ENCODE peak calls at places on chromosomes 7 and 10, in eight cellular contexts. N, O, U, I, P, S, M and L are unnamed samples. For H3K4me1, the result is how much of the 10 kb centered on the place peaks cover.

GRCh38 chr10:24374134-24374915 is 165.4 kb downstream of the KIAA1217 start:
- DNase-seq in P (no peak), O (no peak), S (no peak), M (no peak), I (no peak), U (no peak), N (peak), L (no peak)

GRCh38 chr7:110771717-110772116 is 319.2 kb upstream of the LRRN3 start:
- DNase-seq in U (no peak), P (no peak), M (no peak), N (no peak), S (no peak), I (no peak), O (no peak), L (no peak)

GRCh38 chr10:124722812-124723783 is 21.1 kb downstream of the FAM53B start:
- DNase-seq in M (peak), U (no peak), S (no peak), N (no peak), O (no peak), P (no peak), I (no peak), L (no peak)

GRCh38 chr7:87456247-87456646 is 19.2 kb downstream of the ABCB4 start:
- DNase-seq in P (no peak), O (no peak), M (no peak), S (no peak), I (no peak), U (no peak), N (no peak), L (no peak)

GRCh38 chr7:141231018-141231792 is 157.3 kb downstream of the TMEM178B start:
- DNase-seq in I (peak), M (no peak), N (peak), O (peak), P (no peak), U (no peak), S (peak), L (no peak)

GRCh38 chr7:106277976-106278375 is 6.8 kb downstream of the NAMPT start:
- DNase-seq in I (no peak), O (no peak), N (no peak), M (no peak), P (no peak), S (no peak), U (no peak), L (no peak)

GRCh38 chr7:137626469-137627067 is 220.2 kb downstream of the DGKI start:
- DNase-seq in S (peak), U (peak), P (no peak), I (peak), M (no peak), O (no peak), N (peak), L (peak)

GRCh38 chr10:96585726-96586418 is 940 bp downstream of the TM9SF3 start:
- DNase-seq in S (no peak), U (no peak), I (peak), O (no peak), P (peak), N (peak), M (no peak), L (no peak)

GRCh38 chr10:649798-650690 is 39.4 kb downstream of the DIP2C start:
- DNase-seq in N (peak), I (no peak), P (no peak), S (no peak), U (no peak), M (no peak), O (no peak), L (peak)

GRCh38 chr7:42931447-42931833 is 534 bp downstream of the PSMA2 start:
- DNase-seq in O (no peak), M (no peak), N (no peak), P (no peak), U (no peak), I (no peak), S (no peak), L (no peak)

GRCh38 chr10:72038458-72039001 is 49.8 kb downstream of the SPOCK2 start:
- DNase-seq in O (no peak), S (no peak), M (no peak), N (peak), P (no peak), U (no peak), I (peak), L (no peak)

GRCh38 chr7:105906690-105907089 is 30.3 kb upstream of the ATXN7L1 start:
- DNase-seq in P (no peak), N (no peak), U (no peak), S (no peak), M (no peak), O (no peak), I (no peak), L (no peak)

GRCh38 chr7:67696124-67696523 is 699.5 kb downstream of the TYW1 start:
- DNase-seq in U (no peak), O (no peak), N (no peak), P (no peak), S (no peak), I (no peak), M (no peak), L (no peak)

GRCh38 chr7:151699147-151699546 is 177.8 kb downstream of the PRKAG2 start:
- DNase-seq in M (no peak), O (no peak), N (peak), S (no peak), U (no peak), I (no peak), P (peak), L (peak)

GRCh38 chr10:103193820-103194529 is 903 bp upstream of the NT5C2 start:
- DNase-seq in N (peak), S (peak), P (no peak), M (no peak), O (no peak), I (peak), U (no peak), L (no peak)

GRCh38 chr10:3563298-3563697 is 221.7 kb downstream of the KLF6 start:
- DNase-seq in M (no peak), N (no peak), O (no peak), I (no peak), U (no peak), S (no peak), P (no peak), L (no peak)

GRCh38 chr7:128380807-128381130 is 19.3 kb upstream of the PRRT4 start:
- DNase-seq in I (no peak), M (no peak), O (no peak), U (no peak), S (no peak), N (no peak), P (peak), L (no peak)

GRCh38 chr7:32564542-32564941 is 69.3 kb downstream of the AVL9 start:
- DNase-seq in U (no peak), N (peak), M (no peak), S (no peak), I (no peak), O (no peak), P (no peak), L (no peak)

GRCh38 chr7:43038229-43038628 is 74.2 kb upstream of the HECW1 start:
- DNase-seq in N (peak), O (no peak), S (no peak), M (no peak), I (no peak), P (no peak), U (no peak), L (no peak)

GRCh38 chr7:30778246-30779025 is 7.2 kb downstream of the MINDY4 start:
- DNase-seq in I (no peak), P (no peak), S (no peak), N (no peak), U (no peak), O (peak), M (no peak), L (no peak)

GRCh38 chr7:80662252-80662651 is 23.8 kb downstream of the CD36 start:
- DNase-seq in M (no peak), S (no peak), U (no peak), O (no peak), I (no peak), P (no peak), N (no peak), L (no peak)

GRCh38 chr7:157002819-157003421 is 7.5 kb downstream of the MNX1 start:
- DNase-seq in S (no peak), N (no peak), P (no peak), O (peak), I (peak), M (peak), U (no peak), L (no peak)

GRCh38 chr7:42283553-42283952 is 46.5 kb upstream of the GLI3 start:
- DNase-seq in M (no peak), I (no peak), N (peak), O (no peak), U (no peak), P (no peak), S (no peak), L (no peak)

GRCh38 chr7:66419210-66419609 is 209.5 kb upstream of the KCTD7 start:
- DNase-seq in P (no peak), O (no peak), S (no peak), N (no peak), M (no peak), I (no peak), U (no peak), L (no peak)

GRCh38 chr10:132496360-132497082 is 41.1 kb upstream of the INPP5A start:
- DNase-seq in U (no peak), M (peak), O (peak), P (no peak), I (no peak), N (no peak), S (no peak), L (no peak)

GRCh38 chr7:54546081-54546985 is 4.2 kb downstream of the VSTM2A start:
- DNase-seq in S (no peak), P (no peak), I (peak), N (no peak), O (no peak), U (no peak), M (peak), L (peak)

GRCh38 chr10:101130984-101131961 is at the start of gene TLX1:
- DNase-seq in U (no peak), M (no peak), S (no peak), I (peak), N (no peak), P (no peak), O (no peak), L (no peak)

GRCh38 chr7:27936244-27937102 is 196.5 kb downstream of the TAX1BP1 start:
- DNase-seq in S (no peak), U (no peak), O (no peak), M (no peak), P (no peak), N (no peak), I (no peak), L (no peak)

GRCh38 chr7:132650498-132650897 is 74.2 kb upstream of the PLXNA4 start:
- DNase-seq in N (peak), I (no peak), S (no peak), U (no peak), M (no peak), P (peak), O (no peak), L (no peak)

GRCh38 chr7:159107052-159107892 is 37.4 kb downstream of the VIPR2 start:
- DNase-seq in S (no peak), M (peak), O (no peak), N (no peak), U (no peak), P (no peak), I (no peak), L (no peak)

GRCh38 chr7:100835903-100836811 is 8.8 kb upstream of the EPHB4 start:
- DNase-seq in O (no peak), M (peak), U (no peak), I (peak), P (no peak), N (no peak), S (no peak), L (peak)

GRCh38 chr7:66206116-66206908 is 1.2 kb downstream of the TPST1 start:
- DNase-seq in N (peak), S (no peak), I (no peak), U (no peak), P (no peak), M (peak), O (no peak), L (no peak)

GRCh38 chr7:128763541-128763940 is 12.1 kb downstream of the OPN1SW start:
- DNase-seq in O (no peak), U (no peak), P (no peak), N (no peak), S (no peak), I (no peak), M (no peak), L (no peak)

GRCh38 chr10:131638049-131638448 is 262.8 kb upstream of the PPP2R2D start:
- DNase-seq in S (no peak), O (no peak), P (no peak), I (no peak), U (no peak), N (no peak), M (peak), L (no peak)

GRCh38 chr10:69883256-69883655 is 81.5 kb downstream of the COL13A1 start:
- DNase-seq in O (no peak), U (no peak), I (no peak), N (no peak), M (no peak), P (peak), S (no peak), L (no peak)

GRCh38 chr10:93512565-93512964 is 16.2 kb downstream of the CEP55 start:
- DNase-seq in M (no peak), O (no peak), N (no peak), S (no peak), U (no peak), P (no peak), I (no peak), L (no peak)

GRCh38 chr7:123715793-123716192 is 33.0 kb downstream of the WASL start:
- DNase-seq in S (no peak), P (no peak), M (no peak), O (no peak), N (no peak), U (no peak), I (no peak), L (no peak)

GRCh38 chr7:54963155-54963554 is 55.7 kb upstream of the EGFR start:
- DNase-seq in U (no peak), N (no peak), P (no peak), M (no peak), S (no peak), O (no peak), I (no peak), L (no peak)

DNA sequence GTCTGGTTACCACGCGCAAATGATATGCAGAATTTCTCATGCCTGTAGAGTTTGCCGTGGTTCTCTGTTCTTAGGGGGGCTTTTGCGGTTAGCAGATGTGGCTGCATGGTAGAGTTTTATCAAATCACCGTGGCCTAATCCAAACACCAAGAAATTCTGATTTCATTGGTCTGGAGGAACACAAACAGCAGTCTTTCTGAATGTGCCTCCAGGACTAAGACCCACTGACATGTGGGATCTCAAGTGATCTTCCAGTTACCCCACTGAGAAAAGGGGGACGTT is 62.6 kb downstream of the JCAD start:
- DNase-seq in P (no peak), U (no peak), S (no peak), O (no peak), I (no peak), M (no peak), N (no peak), L (no peak)
- H3K4me1 ChIP-seq in P (under half), U (under half), S (under half), O (under half), I (under half), M (under half), N (under half), L (under half)

GRCh38 chr7:7739204-7739603 is 20.8 kb upstream of the RPA3 start:
- DNase-seq in U (no peak), P (no peak), O (no peak), I (no peak), N (no peak), M (no peak), S (no peak), L (no peak)
- H3K4me1 ChIP-seq in U (under half), P (under half), O (under half), I (under half), N (under half), M (under half), S (under half), L (under half)

GRCh38 chr10:8058274-8059111 is 4.0 kb downstream of the GATA3 start:
- DNase-seq in M (no peak), I (no peak), U (no peak), S (no peak), N (no peak), P (no peak), O (no peak), L (no peak)
- H3K4me1 ChIP-seq in M (half or more), I (half or more), U (under half), S (under half), N (under half), P (under half), O (half or more), L (under half)

GRCh38 chr7:75830978-75831377 is 17.4 kb upstream of the CCL24 start:
- DNase-seq in M (no peak), O (no peak), U (no peak), N (no peak), S (no peak), P (no peak), I (no peak), L (no peak)

GRCh38 chr7:75835688-75836285 is 22.2 kb upstream of the CCL24 start:
- DNase-seq in S (no peak), O (no peak), M (no peak), I (no peak), U (no peak), N (no peak), P (no peak), L (no peak)

GRCh38 chr7:75840029-75840428 is 26.4 kb upstream of the CCL24 start:
- DNase-seq in N (no peak), O (no peak), P (no peak), S (no peak), M (no peak), U (no peak), I (no peak), L (no peak)

GRCh38 chr7:75836798-75837197 is 23.2 kb upstream of the CCL24 start:
- DNase-seq in S (no peak), U (no peak), P (no peak), O (no peak), M (no peak), I (no peak), N (no peak), L (no peak)
- H3K4me1 ChIP-seq in S (under half), U (under half), P (under half), O (under half), M (under half), I (under half), N (under half), L (under half)

GRCh38 chr10:113022265-113022664 is 72.2 kb downstream of the TCF7L2 start:
- DNase-seq in O (no peak), S (no peak), P (no peak), N (no peak), M (no peak), U (no peak), I (no peak), L (no peak)
- H3K4me1 ChIP-seq in O (half or more), S (half or more), P (under half), N (under half), M (half or more), U (under half), I (under half), L (under half)

GRCh38 chr10:119251315-119251708 is 43.9 kb downstream of the GRK5 start:
- DNase-seq in N (peak), O (no peak), P (no peak), M (peak), S (no peak), I (no peak), U (no peak), L (no peak)
- H3K4me1 ChIP-seq in N (half or more), O (under half), P (under half), M (half or more), S (under half), I (under half), U (under half), L (under half)